ENCODE peak calls at places on chromosomes 11 and 22, in five cellular contexts. K, A, V, S and M are unnamed samples.

GRCh38 chr11:128394436-128395089 is 192.8 kb downstream of the ETS1 start:
- DNase-seq in S (no peak), A (peak), K (no peak), V (no peak), M (peak)

GRCh38 chr11:134822930-134823329 is 410.9 kb upstream of the B3GAT1 start:
- DNase-seq in V (no peak), S (no peak), A (no peak), K (no peak), M (no peak)

GRCh38 chr11:8277691-8278090 is 14.0 kb upstream of the LMO1 start:
- DNase-seq in S (no peak), V (no peak), A (no peak), K (no peak), M (no peak)

GRCh38 chr22:50531546-50532352 is 1.9 kb upstream of the TYMP start:
- DNase-seq in K (no peak), V (peak), A (peak), S (no peak), M (peak)

GRCh38 chr11:62923634-62924411 is 2.7 kb upstream of the CHRM1 start:
- DNase-seq in V (no peak), A (peak), S (peak), K (no peak), M (no peak)

GRCh38 chr11:43738600-43739409 is 58.3 kb downstream of the HSD17B12 start:
- DNase-seq in K (peak), A (no peak), V (no peak), S (no peak), M (no peak)

GRCh38 chr11:118845369-118845768 is 38.3 kb upstream of the CXCR5 start:
- DNase-seq in A (no peak), S (no peak), V (no peak), K (peak), M (no peak)

GRCh38 chr11:109247071-109247470 is 174.9 kb upstream of the C11orf87 start:
- DNase-seq in K (no peak), S (no peak), V (no peak), A (no peak), M (no peak)

GRCh38 chr22:42651134-42651533 is 1.9 kb upstream of the CYB5R3 start:
- DNase-seq in S (no peak), A (no peak), V (no peak), K (no peak), M (no peak)

GRCh38 chr11:36075053-36075452 is 131.2 kb downstream of the LDLRAD3 start:
- DNase-seq in S (no peak), A (no peak), V (no peak), K (peak), M (no peak)

GRCh38 chr11:82978422-82979099 is 77.0 kb downstream of the DDIAS start:
- DNase-seq in A (no peak), V (no peak), K (no peak), S (no peak), M (no peak)

GRCh38 chr22:19903513-19903912 is 38.1 kb upstream of the COMT start:
- DNase-seq in A (no peak), V (no peak), S (no peak), K (no peak), M (no peak)

GRCh38 chr11:64313491-64314145 is 3.7 kb downstream of the TRMT112 start:
- DNase-seq in K (no peak), V (no peak), S (no peak), A (peak), M (peak)

GRCh38 chr22:38700271-38700788 is 413 bp downstream of the JOSD1 start:
- DNase-seq in V (peak), A (peak), S (no peak), K (no peak), M (peak)

GRCh38 chr22:23835773-23836144 is 3.0 kb downstream of the DERL3 start:
- DNase-seq in K (no peak), S (no peak), V (no peak), A (peak), M (peak)

GRCh38 chr11:9850224-9850895 is 186.5 kb downstream of the SWAP70 start:
- DNase-seq in A (no peak), V (no peak), S (no peak), K (no peak), M (no peak)

GRCh38 chr11:106670069-106670468 is 348.2 kb downstream of the GUCY1A2 start:
- DNase-seq in V (no peak), S (no peak), A (no peak), K (no peak), M (no peak)

GRCh38 chr11:12787847-12788246 is 113.6 kb downstream of the TEAD1 start:
- DNase-seq in A (no peak), K (no peak), S (no peak), V (no peak), M (no peak)

GRCh38 chr11:61811831-61812230 is 5.0 kb downstream of the FADS1 start:
- DNase-seq in A (no peak), S (no peak), V (no peak), K (no peak), M (no peak)

GRCh38 chr11:119320593-119321524 is 3.9 kb upstream of the MCAM start:
- DNase-seq in A (peak), V (no peak), S (no peak), K (no peak), M (peak)

GRCh38 chr22:44191036-44191454 is 10.3 kb downstream of the PARVG start:
- DNase-seq in S (no peak), A (no peak), K (no peak), V (no peak), M (no peak)

GRCh38 chr22:42419328-42419881 is 12.8 kb downstream of the NFAM1 start:
- DNase-seq in S (no peak), K (no peak), A (no peak), V (no peak), M (no peak)

GRCh38 chr11:116234989-116235567 is 537.7 kb downstream of the BUD13 start:
- DNase-seq in K (no peak), S (no peak), V (no peak), A (no peak), M (no peak)

GRCh38 chr11:71489311-71490043 is 36.5 kb downstream of the NADSYN1 start:
- DNase-seq in V (no peak), K (no peak), A (peak), S (no peak), M (no peak)

GRCh38 chr11:9250139-9250582 is 15.0 kb downstream of the DENND5A start:
- DNase-seq in K (no peak), V (no peak), A (no peak), S (peak), M (no peak)

GRCh38 chr11:46484101-46484500 is 92.5 kb upstream of the CHRM4 start:
- DNase-seq in A (no peak), V (no peak), S (no peak), K (no peak), M (no peak)

GRCh38 chr11:38476808-38477565 is 1879.0 kb upstream of the RAG2 start:
- DNase-seq in V (no peak), S (no peak), A (no peak), K (no peak), M (no peak)

GRCh38 chr22:46079093-46079860 is 71.0 kb upstream of the PPARA start:
- DNase-seq in V (no peak), S (no peak), K (no peak), A (peak), M (peak)

GRCh38 chr11:15837901-15838489 is 518.4 kb downstream of the SOX6 start:
- DNase-seq in V (no peak), S (no peak), K (no peak), A (no peak), M (no peak)

GRCh38 chr11:112481893-112482292 is 221.2 kb upstream of the PLET1 start:
- DNase-seq in A (no peak), K (no peak), V (no peak), S (no peak), M (no peak)

GRCh38 chr22:47042116-47042825 is 279.8 kb downstream of the TBC1D22A start:
- DNase-seq in A (peak), S (no peak), V (no peak), K (no peak), M (no peak)

GRCh38 chr11:9619004-9619403 is 44.9 kb upstream of the SWAP70 start:
- DNase-seq in V (no peak), A (no peak), S (no peak), K (no peak), M (no peak)

GRCh38 chr11:22703561-22703960 is 37.1 kb downstream of the GAS2 start:
- DNase-seq in V (no peak), S (no peak), K (no peak), A (no peak), M (no peak)